ENCODE peak calls at places on chromosomes 3 and 15, in nine cellular contexts. B is pulmonary artery endothelial cell; M is hippocampal formation; H is activated T-cell treated with anti-CD3 and anti-CD28 coated beads for 48 hours; R is activated CD8-positive, alpha-beta T cell treated with anti-CD3 and anti-CD28 coated beads for 36 hours; N is RWPE2; Q is HTR-8/SVneo; D is RWPE1; V is activated gamma-delta T cell treated with Interleukin-2 at 50 U/mL for 16 hours. X is an unnamed sample.

GRCh38 chr3:17431477-17432045 is 310.9 kb downstream of the TBC1D5 start:
- DNase-seq in B (no peak), M (no peak), H (no peak), R (no peak), N (no peak), Q (no peak), D (no peak), V (no peak), X (no peak)

GRCh38 chr15:66738116-66738515 is 36.1 kb downstream of the SMAD6 start:
- DNase-seq in B (no peak), M (no peak), H (no peak), R (no peak), N (no peak), Q (no peak), D (no peak), V (no peak), X (no peak)

GRCh38 chr3:179196098-179196497 is 47.9 kb downstream of the PIK3CA start:
- DNase-seq in B (peak), M (no peak), H (no peak), R (peak), N (no peak), Q (peak), D (no peak), V (peak), X (no peak)

GRCh38 chr3:12940854-12941253 is 99.5 kb upstream of the RPL32 start:
- DNase-seq in B (no peak), M (no peak), H (no peak), R (no peak), N (no peak), Q (no peak), D (no peak), V (no peak), X (no peak)

GRCh38 chr3:47612178-47612577 is 33.5 kb upstream of the CSPG5 start:
- DNase-seq in B (peak), M (peak), H (no peak), R (no peak), N (no peak), Q (no peak), D (no peak), V (no peak), X (no peak)

GRCh38 chr3:58074126-58074715 is 66.0 kb downstream of the FLNB start:
- DNase-seq in B (no peak), M (no peak), H (no peak), R (no peak), N (no peak), Q (no peak), D (no peak), V (no peak), X (no peak)

GRCh38 chr15:85831415-85832113 is 36.8 kb upstream of the KLHL25 start:
- DNase-seq in B (no peak), M (peak), H (no peak), R (peak), N (no peak), Q (peak), D (peak), V (no peak), X (peak)

GRCh38 chr15:69973102-69973714 is 124.5 kb downstream of the TLE3 start:
- DNase-seq in B (no peak), M (no peak), H (peak), R (peak), N (no peak), Q (peak), D (peak), V (no peak), X (no peak)

GRCh38 chr15:29812384-29812694 is 9.9 kb downstream of the TJP1 start:
- DNase-seq in B (no peak), M (no peak), H (no peak), R (no peak), N (no peak), Q (no peak), D (peak), V (no peak), X (no peak)

GRCh38 chr3:110881069-110881468 is 190.5 kb upstream of the NECTIN3 start:
- DNase-seq in B (no peak), M (peak), H (no peak), R (peak), N (peak), Q (peak), D (peak), V (no peak), X (no peak)

GRCh38 chr3:147423601-147424324 is 14.6 kb downstream of the ZIC1 start:
- DNase-seq in B (no peak), M (no peak), H (no peak), R (no peak), N (no peak), Q (no peak), D (no peak), V (no peak), X (no peak)

GRCh38 chr3:188890572-188891270 is 281.1 kb upstream of the TPRG1 start:
- DNase-seq in B (no peak), M (no peak), H (no peak), R (no peak), N (no peak), Q (no peak), D (no peak), V (no peak), X (no peak)

GRCh38 chr15:88243156-88243555 is 13.4 kb downstream of the NTRK3 start:
- DNase-seq in B (no peak), M (no peak), H (no peak), R (no peak), N (no peak), Q (no peak), D (no peak), V (no peak), X (no peak)

GRCh38 chr3:51637941-51638471 is 33.0 kb upstream of the TEX264 start:
- DNase-seq in B (peak), M (no peak), H (no peak), R (peak), N (no peak), Q (peak), D (peak), V (peak), X (no peak)

GRCh38 chr3:141353652-141354495 is 14.4 kb upstream of the ZBTB38 start:
- DNase-seq in B (no peak), M (no peak), H (no peak), R (no peak), N (no peak), Q (no peak), D (no peak), V (no peak), X (no peak)

GRCh38 chr15:31867536-31868442 is 162.5 kb upstream of the CHRNA7 start:
- DNase-seq in B (no peak), M (peak), H (peak), R (peak), N (no peak), Q (peak), D (peak), V (peak), X (peak)

GRCh38 chr15:29040367-29040745 is 154.6 kb downstream of the APBA2 start:
- DNase-seq in B (no peak), M (peak), H (no peak), R (no peak), N (no peak), Q (no peak), D (no peak), V (no peak), X (no peak)

GRCh38 chr3:47647550-47647949 is 68.9 kb upstream of the CSPG5 start:
- DNase-seq in B (no peak), M (no peak), H (no peak), R (no peak), N (no peak), Q (no peak), D (no peak), V (no peak), X (no peak)

GRCh38 chr3:24379936-24380335 is 114.7 kb downstream of the THRB start:
- DNase-seq in B (no peak), M (no peak), H (no peak), R (no peak), N (no peak), Q (no peak), D (no peak), V (no peak), X (no peak)

X was measured in activated effector memory CD4-positive, alpha-beta T cell treated with anti-CD3 and anti-CD28 coated beads, Interleukin-2, amount 50 U/mL, for 16 hours.